ENCODE peak calls at places on chromosomes 6 and 20, in four cellular contexts. F, X, T and U are unnamed samples.

GRCh38 chr6:25279748-25280616 is 808 bp downstream of the CARMIL1 start:
- DNase-seq in X (no peak), T (peak; percentile 19), F (peak; percentile 46), U (no peak)

GRCh38 chr20:9613871-9614270 is 99.5 kb downstream of the LAMP5 start:
- DNase-seq in T (no peak), F (no peak), X (no peak), U (no peak)

GRCh38 chr6:56758553-56758952 is 115.9 kb upstream of the DST start:
- DNase-seq in X (no peak), T (no peak), F (no peak), U (no peak)

GRCh38 chr20:33563788-33564187 is 73.9 kb downstream of the CBFA2T2 start:
- DNase-seq in X (no peak), F (no peak), T (no peak), U (no peak)

GRCh38 chr20:62176866-62177265 is 6.0 kb upstream of the MTG2 start:
- DNase-seq in T (no peak), X (no peak), F (no peak), U (no peak)

GRCh38 chr20:50274570-50275430 is 84.2 kb downstream of the CEBPB start:
- DNase-seq in X (peak; percentile 94), T (no peak), F (no peak), U (no peak)

GRCh38 chr6:138997136-138997535 is 9.1 kb upstream of the REPS1 start:
- DNase-seq in T (no peak), F (no peak), X (no peak), U (no peak)

GRCh38 chr20:49268600-49269365 is 9.1 kb downstream of the ZNFX1 start:
- DNase-seq in F (no peak), X (no peak), T (no peak), U (no peak)

GRCh38 chr6:10395946-10396577 is 18.8 kb downstream of the TFAP2A start:
- DNase-seq in T (no peak), F (no peak), X (no peak), U (no peak)

GRCh38 chr6:165640767-165641166 is 22.3 kb downstream of the PDE10A start:
- DNase-seq in F (no peak), X (no peak), T (no peak), U (no peak)

GRCh38 chr6:119231394-119231793 is 118.2 kb downstream of the MAN1A1 start:
- DNase-seq in F (no peak), X (no peak), T (no peak), U (no peak)

GRCh38 chr20:11373391-11373790 is 544.3 kb upstream of the BTBD3 start:
- DNase-seq in T (no peak), X (no peak), F (no peak), U (no peak)

GRCh38 chr6:142481466-142481865 is 179.7 kb downstream of the ADGRG6 start:
- DNase-seq in F (no peak), T (no peak), X (no peak), U (no peak)

GRCh38 chr20:25061821-25062530 is 4.0 kb upstream of the ACSS1 start:
- DNase-seq in F (no peak), X (no peak), T (no peak), U (no peak)

GRCh38 chr6:41040101-41040910 is 1.3 kb upstream of the UNC5CL start:
- DNase-seq in T (peak; percentile 74), X (no peak), F (peak; percentile 62), U (no peak)

GRCh38 chr20:13008761-13009681 is at the start of gene SPTLC3:
- DNase-seq in X (no peak), T (peak; percentile 81), F (peak; percentile 72), U (no peak)

GRCh38 chr6:34240329-34241248 is 3.9 kb downstream of the HMGA1 start:
- DNase-seq in F (no peak), T (no peak), X (peak; percentile 86), U (no peak)

GRCh38 chr6:157424491-157425020 is 43.6 kb downstream of the ZDHHC14 start:
- DNase-seq in X (no peak), F (no peak), T (no peak), U (no peak)

GRCh38 chr6:12472601-12473038 is 182.5 kb downstream of the EDN1 start:
- DNase-seq in X (no peak), T (peak; percentile 74), F (peak; percentile 100), U (no peak)
- H3K4me1 ChIP-seq in X (peaks cover 24% of the 10 kb centered on the region), T (peaks cover 12% of the 10 kb centered on the region), F (peaks cover 36% of the 10 kb centered on the region), U (peaks cover 9% of the 10 kb centered on the region)

GRCh38 chr6:88637761-88638160 is 325.7 kb downstream of the RNGTT start:
- DNase-seq in F (no peak), X (no peak), T (no peak), U (no peak)
- H3K4me1 ChIP-seq in F (no peaks in the 10 kb centered on the region), X (peaks cover 15% of the 10 kb centered on the region), T (no peaks in the 10 kb centered on the region), U (no peaks in the 10 kb centered on the region)

GRCh38 chr6:52512199-52512598 is 64.7 kb downstream of the TRAM2 start:
- DNase-seq in F (peak; percentile 41), X (no peak), T (peak; percentile 57), U (peak; percentile 94)

GRCh38 chr6:52513464-52513863 is 63.4 kb downstream of the TRAM2 start:
- DNase-seq in F (no peak), T (no peak), X (no peak), U (no peak)

GRCh38 chr6:52510213-52510562 is 66.7 kb downstream of the TRAM2 start:
- DNase-seq in T (no peak), F (no peak), X (no peak), U (no peak)

GRCh38 chr6:52511163-52511562 is 65.7 kb downstream of the TRAM2 start:
- DNase-seq in T (no peak), F (no peak), X (no peak), U (no peak)

DNA sequence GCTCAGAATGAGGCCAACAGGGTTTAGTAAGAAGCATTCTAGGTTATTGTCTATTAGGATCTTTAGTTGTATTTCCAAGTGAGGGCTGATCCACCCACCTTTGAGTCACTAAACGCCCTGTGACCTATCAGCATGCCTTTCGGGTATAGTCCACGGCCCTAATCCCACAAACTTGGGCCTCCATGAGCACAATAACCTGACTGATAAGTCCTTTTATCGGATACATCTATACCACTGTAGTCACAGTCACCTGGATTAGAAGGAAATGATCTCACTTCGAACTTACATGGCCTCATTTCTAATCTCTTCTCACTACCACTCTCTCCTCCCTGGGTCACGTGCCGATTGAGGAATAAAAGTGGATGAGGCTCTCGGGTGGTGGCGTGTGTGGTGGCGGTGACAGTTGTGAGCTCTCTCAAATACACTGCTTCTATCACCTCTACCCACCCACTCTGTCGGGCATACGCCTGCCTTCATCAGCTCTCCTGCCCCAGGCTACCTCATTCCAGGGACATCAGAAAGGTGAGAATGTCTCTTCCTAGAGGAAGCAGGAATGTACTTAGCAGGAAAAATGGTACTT is 65.2 kb downstream of the TRAM2 start:
- DNase-seq in F (peak; percentile 51), X (no peak), T (peak; percentile 13), U (no peak)
- H3K4me1 ChIP-seq in F (peaks cover 62% of the 10 kb centered on the region), X (peaks cover 72% of the 10 kb centered on the region), T (peaks cover 34% of the 10 kb centered on the region), U (peaks cover 62% of the 10 kb centered on the region)

DNA sequence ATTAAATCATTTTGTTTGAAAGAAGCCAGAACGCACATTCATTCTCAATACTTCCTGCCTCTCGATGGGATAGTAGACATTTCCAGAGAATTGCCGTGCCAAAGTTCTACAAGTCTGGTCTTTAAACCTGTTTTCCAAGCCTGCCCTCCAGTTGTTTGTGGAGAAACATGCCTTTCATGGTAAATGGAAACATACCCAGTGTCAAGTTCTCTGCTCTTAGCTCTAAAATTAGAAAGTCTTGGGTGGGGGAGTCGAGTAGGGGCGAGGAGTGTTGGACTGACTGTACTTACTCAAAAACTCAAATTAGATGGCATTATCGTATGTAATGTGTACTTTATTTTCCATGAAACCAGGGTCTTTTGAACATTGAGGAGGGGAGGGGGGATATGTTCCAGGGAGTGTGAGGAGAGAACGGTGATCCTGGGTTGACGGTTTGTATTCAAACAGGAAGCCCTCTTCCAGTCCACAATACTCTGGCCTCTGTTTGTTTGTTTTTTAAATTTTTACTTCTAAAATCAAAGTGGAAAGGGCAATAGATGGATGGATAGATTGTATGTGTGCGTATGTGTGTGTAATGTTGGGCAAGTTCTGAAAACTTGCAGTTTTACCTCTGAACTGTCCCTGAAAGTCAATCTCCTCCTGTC is 106.8 kb upstream of the ARMC2 start:
- DNase-seq in T (no peak), F (no peak), X (no peak), U (no peak)
- H3K4me1 ChIP-seq in T (peaks cover 43% of the 10 kb centered on the region), F (peaks cover 40% of the 10 kb centered on the region), X (no peaks in the 10 kb centered on the region), U (peaks cover 26% of the 10 kb centered on the region)

DNA sequence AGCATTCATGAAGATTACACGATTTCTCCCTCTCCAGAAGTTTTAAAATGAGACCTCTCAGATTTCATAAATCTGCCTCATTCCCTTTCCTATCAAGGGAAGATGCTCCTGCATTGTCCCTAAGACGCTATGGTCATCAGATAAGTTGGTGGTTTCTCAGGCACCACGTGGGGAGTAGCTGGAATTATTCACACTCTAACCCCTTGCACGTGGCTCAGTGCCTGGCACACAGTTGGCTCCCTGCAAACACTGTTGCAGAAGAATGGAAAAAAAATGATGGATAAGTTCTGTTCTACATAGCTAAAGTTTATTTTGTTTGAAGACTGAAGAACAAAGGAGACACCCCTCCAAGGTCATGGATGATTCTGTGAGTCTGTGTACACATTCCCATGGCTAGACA is 610.2 kb downstream of the UTRN start:
- DNase-seq in T (no peak), F (no peak), X (no peak), U (no peak)
- H3K4me1 ChIP-seq in T (peaks cover 65% of the 10 kb centered on the region), F (peaks cover 24% of the 10 kb centered on the region), X (peaks cover 15% of the 10 kb centered on the region), U (no peaks in the 10 kb centered on the region)

DNA sequence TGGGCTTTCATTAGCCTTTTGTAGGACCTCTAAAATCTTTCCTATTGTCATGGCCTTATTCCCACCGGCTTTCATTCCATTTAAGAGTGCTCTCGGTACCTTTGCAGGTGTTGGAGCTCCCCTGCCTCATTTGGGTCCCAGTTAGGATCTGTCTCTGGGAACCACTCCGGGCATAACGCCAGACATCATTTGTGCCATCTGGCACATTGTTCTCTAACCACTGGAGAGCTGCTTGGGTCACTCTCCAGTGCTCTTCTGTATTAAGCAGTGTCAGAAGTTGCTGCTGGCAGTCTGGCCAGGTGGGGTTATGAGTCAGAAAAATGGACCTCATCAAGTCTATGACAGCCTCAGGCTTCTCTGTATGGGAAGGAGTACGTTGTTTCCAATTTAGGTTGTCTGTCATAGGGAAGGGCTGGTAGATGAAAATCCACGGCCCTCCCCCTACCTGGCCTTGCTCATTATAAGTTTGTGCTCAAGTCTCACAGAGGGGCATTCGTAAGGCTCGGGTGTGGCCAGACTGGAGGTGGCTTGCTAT is 62.9 kb upstream of the MOCS1 start:
- DNase-seq in X (no peak), F (peak; percentile 26), T (no peak), U (no peak)
- H3K4me1 ChIP-seq in X (peaks cover 12% of the 10 kb centered on the region), F (no peaks in the 10 kb centered on the region), T (no peaks in the 10 kb centered on the region), U (no peaks in the 10 kb centered on the region)

DNA sequence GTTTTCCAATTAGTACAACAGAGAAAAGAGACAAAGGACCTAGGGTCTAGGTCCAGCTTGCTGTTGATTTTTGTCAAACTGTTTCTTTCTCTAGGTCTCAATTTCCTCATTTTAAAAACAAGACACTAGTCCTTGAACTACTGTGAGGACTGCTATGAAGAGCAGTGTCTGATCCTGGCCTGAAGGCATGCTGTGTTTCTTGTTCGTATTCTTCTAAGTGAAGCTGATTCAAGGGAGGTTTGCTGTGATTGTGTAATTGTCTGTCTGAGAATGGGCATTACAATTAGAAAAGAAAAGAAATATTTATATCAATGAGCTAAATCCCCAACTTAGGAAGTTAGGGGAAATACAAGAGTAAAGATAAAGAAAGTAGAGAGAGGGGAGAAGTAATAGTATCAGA is 228.2 kb upstream of the SUPT3H start:
- DNase-seq in T (no peak), X (no peak), F (no peak), U (no peak)
- H3K4me1 ChIP-seq in T (peaks cover 56% of the 10 kb centered on the region), X (no peaks in the 10 kb centered on the region), F (peaks cover 29% of the 10 kb centered on the region), U (peaks cover 8% of the 10 kb centered on the region)

GRCh38 chr6:43505718-43506117 is 4.4 kb downstream of the LRRC73 start:
- DNase-seq in F (no peak), X (no peak), T (no peak), U (no peak)
- H3K4me1 ChIP-seq in F (peaks cover 10% of the 10 kb centered on the region), X (peaks cover 33% of the 10 kb centered on the region), T (peaks cover 5% of the 10 kb centered on the region), U (peaks cover 20% of the 10 kb centered on the region)